ENCODE peak calls at places on chromosomes 16 and 17, in seven cellular contexts. L is IMR-90, U is PC-3, W is NT2/D1, B is kidney, I is Karpas-422, K is mesendoderm. N is an unnamed sample.

GRCh38 chr17:8185580-8186445 is 4.2 kb downstream of the BORCS6 start:
- DNase-seq in L (peak; percentile 57), K (peak; percentile 82), B (peak; percentile 96), U (peak; percentile 76), W (no peak), I (peak; percentile 94), N (peak; percentile 70)

GRCh38 chr16:74601131-74601871 is 5.6 kb downstream of the GLG1 start:
- DNase-seq in B (no peak), I (no peak), K (no peak), U (peak; percentile 51), L (no peak), W (no peak), N (no peak)

GRCh38 chr17:82486186-82487084 is 27.9 kb downstream of the NARF start:
- DNase-seq in U (no peak), W (no peak), B (no peak), I (no peak), L (no peak), K (no peak), N (no peak)

GRCh38 chr17:70172921-70173320 is 3.6 kb downstream of the KCNJ2 start:
- DNase-seq in W (no peak), I (no peak), K (peak; percentile 8), L (no peak), U (peak; percentile 25), B (no peak), N (peak; percentile 73)

GRCh38 chr17:7836596-7837374 is 2.8 kb downstream of the KDM6B start:
- DNase-seq in U (peak; percentile 83), W (peak; percentile 94), B (peak; percentile 98), I (peak; percentile 91), L (peak; percentile 95), K (peak; percentile 99), N (peak; percentile 99)

GRCh38 chr16:54588026-54588425 is 301.4 kb upstream of the IRX3 start:
- DNase-seq in U (no peak), W (no peak), L (no peak), B (no peak), K (no peak), I (no peak), N (no peak)

GRCh38 chr16:16095646-16096045 is 127.6 kb downstream of the ABCC6 start:
- DNase-seq in W (no peak), I (no peak), U (no peak), L (peak; percentile 68), B (no peak), K (no peak), N (no peak)

GRCh38 chr16:81005644-81006471 is 827 bp downstream of the CMC2 start:
- DNase-seq in B (no peak), U (peak; percentile 41), W (no peak), I (no peak), L (peak; percentile 23), K (peak; percentile 33), N (peak; percentile 29)

GRCh38 chr17:14301279-14301760 is 439 bp downstream of the HS3ST3B1 start:
- DNase-seq in B (peak; percentile 79), U (no peak), I (no peak), K (no peak), W (no peak), L (no peak), N (no peak)

GRCh38 chr17:78351449-78352006 is 8.3 kb downstream of the SOCS3 start:
- DNase-seq in K (peak; percentile 98), B (peak; percentile 99), U (no peak), W (no peak), L (peak; percentile 98), I (no peak), N (peak; percentile 93)

GRCh38 chr17:10116676-10117075 is 81.7 kb downstream of the GAS7 start:
- DNase-seq in K (peak; percentile 51), B (no peak), W (no peak), U (no peak), I (no peak), L (no peak), N (no peak)

GRCh38 chr17:39327109-39327508 is 74.3 kb downstream of the FBXL20 start:
- DNase-seq in B (no peak), L (no peak), W (no peak), K (no peak), I (no peak), U (no peak), N (no peak)

GRCh38 chr16:31108035-31108793 is at the start of gene BCKDK:
- DNase-seq in K (peak; percentile 65), W (peak; percentile 48), U (peak; percentile 65), L (peak; percentile 60), I (peak; percentile 94), B (peak; percentile 91), N (peak; percentile 60)

GRCh38 chr17:18891541-18891940 is 33.6 kb downstream of the PRPSAP2 start:
- DNase-seq in I (no peak), L (no peak), B (no peak), U (no peak), K (no peak), W (no peak), N (no peak)

GRCh38 chr16:87463722-87464690 is 28.8 kb downstream of the ZCCHC14 start:
- DNase-seq in W (no peak), L (peak; percentile 89), U (peak; percentile 38), K (no peak), B (no peak), I (no peak), N (peak; percentile 79)

GRCh38 chr16:20704281-20704680 is 6.8 kb upstream of the ACSM1 start:
- DNase-seq in B (no peak), L (no peak), K (no peak), W (no peak), I (no peak), U (peak; percentile 7), N (no peak)

GRCh38 chr16:11848842-11849241 is 2.5 kb downstream of the RSL1D1 start:
- DNase-seq in K (no peak), I (no peak), L (peak; percentile 77), U (no peak), W (no peak), B (no peak), N (peak; percentile 45)

GRCh38 chr16:79128706-79129105 is 471.8 kb downstream of the MAF start:
- DNase-seq in W (no peak), K (no peak), B (no peak), I (no peak), U (no peak), L (no peak), N (no peak)

GRCh38 chr17:13490906-13491502 is 110.7 kb downstream of the HS3ST3A1 start:
- DNase-seq in B (no peak), U (no peak), L (peak; percentile 22), W (no peak), I (no peak), K (peak; percentile 15), N (peak; percentile 62)

GRCh38 chr17:66632716-66633115 is 202.2 kb upstream of the CACNG5 start:
- DNase-seq in K (no peak), B (no peak), W (no peak), L (no peak), U (peak; percentile 54), I (no peak), N (no peak)

GRCh38 chr16:25481636-25482035 is 210.1 kb upstream of the HS3ST4 start:
- DNase-seq in U (peak; percentile 2), L (no peak), K (peak; percentile 96), W (peak; percentile 82), B (no peak), I (no peak), N (peak; percentile 9)

DNA sequence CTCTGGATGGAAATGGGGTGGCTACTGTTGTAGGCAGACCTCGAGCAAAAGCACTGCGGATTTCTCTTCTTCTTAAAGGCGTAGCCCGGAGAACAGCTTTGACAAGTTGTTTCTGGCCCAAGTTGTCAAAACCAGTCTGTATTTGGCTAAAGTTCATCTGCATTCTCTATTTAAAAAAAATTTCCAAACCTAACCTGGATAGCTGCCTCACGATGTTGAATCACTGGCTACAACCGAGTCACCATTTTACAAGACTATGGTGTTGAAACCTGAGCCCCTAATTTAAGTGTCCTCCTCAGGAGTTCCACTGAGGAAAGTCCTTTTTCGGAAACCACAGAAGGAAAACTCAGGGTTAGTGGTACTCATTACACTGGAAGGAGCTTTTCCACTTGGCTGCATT is 1.5 kb downstream of the SLC16A6 start:
- DNase-seq in K (no peak), I (peak; percentile 79), B (no peak), W (no peak), L (no peak), U (peak; percentile 64), N (no peak)
- H3K9ac ChIP-seq in K (no peak overlapping the region), I (peak overlapping the region; percentile 99), B (no peak overlapping the region), W (peak overlapping the region; percentile 42), L (no peak overlapping the region), U (no peak overlapping the region), N (no peak overlapping the region)

GRCh38 chr16:17342031-17342430 is 128.7 kb downstream of the XYLT1 start:
- DNase-seq in K (no peak), W (no peak), U (no peak), B (no peak), L (no peak), I (no peak), N (no peak)
- H3K9ac ChIP-seq in K (no peak overlapping the region), W (no peak overlapping the region), U (no peak overlapping the region), B (no peak overlapping the region), L (no peak overlapping the region), I (no peak overlapping the region), N (no peak overlapping the region)

GRCh38 chr17:40491486-40491885 is 9.9 kb downstream of the TNS4 start:
- DNase-seq in B (peak; percentile 78), U (no peak), W (no peak), K (peak; percentile 31), I (no peak), L (no peak), N (no peak)

GRCh38 chr17:40490289-40490853 is 11.1 kb downstream of the TNS4 start:
- DNase-seq in K (peak; percentile 88), U (peak; percentile 2), B (peak; percentile 89), I (no peak), W (no peak), L (peak; percentile 81), N (peak; percentile 69)

GRCh38 chr17:40493697-40494096 is 7.7 kb downstream of the TNS4 start:
- DNase-seq in L (no peak), U (no peak), I (no peak), K (no peak), B (peak; percentile 43), W (no peak), N (no peak)

GRCh38 chr17:40487371-40488020 is 13.9 kb downstream of the TNS4 start:
- DNase-seq in K (no peak), B (peak; percentile 28), I (no peak), L (no peak), U (no peak), W (no peak), N (peak; percentile 27)

GRCh38 chr17:40490982-40491381 is 10.4 kb downstream of the TNS4 start:
- DNase-seq in B (no peak), L (no peak), I (no peak), U (no peak), W (no peak), K (no peak), N (no peak)
- H3K9ac ChIP-seq in B (no peak overlapping the region), L (peak overlapping the region; percentile 41), I (no peak overlapping the region), U (no peak overlapping the region), W (peak overlapping the region; percentile 73), K (peak overlapping the region; percentile 31), N (no peak overlapping the region)

GRCh38 chr16:84795338-84796053 is 24.3 kb upstream of the CRISPLD2 start:
- DNase-seq in L (peak; percentile 100), U (no peak), B (peak; percentile 89), K (peak; percentile 45), W (no peak), I (no peak), N (peak; percentile 100)
- H3K9ac ChIP-seq in L (peak overlapping the region; percentile 56), U (no peak overlapping the region), B (no peak overlapping the region), K (no peak overlapping the region), W (no peak overlapping the region), I (no peak overlapping the region), N (peak overlapping the region; percentile 68)

N was measured in fibroblast of lung.